ENCODE peak calls at places on chromosome 17, in ten cellular contexts. One of them, this sample, is unnamed.

GRCh38 chr17:51904379-51904778 is 254.1 kb downstream of the CA10 start:
- DNase-seq in left ventricle myocardium inferior: no peak
- DNase-seq in mammary epithelial cell: no peak
- DNase-seq in AG10803: no peak
- DNase-seq in right lobe of liver: no peak
- DNase-seq in astrocyte: no peak
- DNase-seq in fibroblast of the aortic adventitia: no peak
- DNase-seq in stomach: no peak
- DNase-seq in ascending aorta: no peak
- DNase-seq in dorsolateral prefrontal cortex: no peak
- DNase-seq in this sample: no peak

GRCh38 chr17:77580956-77581355 is 377.5 kb upstream of the TNRC6C start:
- DNase-seq in mammary epithelial cell: no peak
- DNase-seq in right lobe of liver: no peak
- DNase-seq in astrocyte: no peak
- DNase-seq in stomach: no peak
- DNase-seq in left ventricle myocardium inferior: no peak
- DNase-seq in fibroblast of the aortic adventitia: no peak
- DNase-seq in AG10803: no peak
- DNase-seq in dorsolateral prefrontal cortex: no peak
- DNase-seq in ascending aorta: no peak
- DNase-seq in this sample: no peak

GRCh38 chr17:16259926-16260325 is 42.9 kb downstream of the PIGL start:
- DNase-seq in astrocyte: no peak
- DNase-seq in stomach: no peak
- DNase-seq in AG10803: no peak
- DNase-seq in left ventricle myocardium inferior: no peak
- DNase-seq in fibroblast of the aortic adventitia: no peak
- DNase-seq in right lobe of liver: no peak
- DNase-seq in dorsolateral prefrontal cortex: no peak
- DNase-seq in mammary epithelial cell: no peak
- DNase-seq in ascending aorta: no peak
- DNase-seq in this sample: no peak

GRCh38 chr17:48819466-48819865 is 2.4 kb upstream of the TTLL6 start:
- DNase-seq in ascending aorta: no peak
- DNase-seq in astrocyte: no peak
- DNase-seq in fibroblast of the aortic adventitia: peak; percentile 27
- DNase-seq in left ventricle myocardium inferior: no peak
- DNase-seq in stomach: no peak
- DNase-seq in dorsolateral prefrontal cortex: no peak
- DNase-seq in AG10803: no peak
- DNase-seq in mammary epithelial cell: no peak
- DNase-seq in right lobe of liver: no peak
- DNase-seq in this sample: no peak

GRCh38 chr17:57517216-57517518 is 227.9 kb downstream of the CCDC182 start:
- DNase-seq in mammary epithelial cell: no peak
- DNase-seq in astrocyte: no peak
- DNase-seq in stomach: no peak
- DNase-seq in right lobe of liver: no peak
- DNase-seq in left ventricle myocardium inferior: no peak
- DNase-seq in dorsolateral prefrontal cortex: no peak
- DNase-seq in fibroblast of the aortic adventitia: no peak
- DNase-seq in AG10803: no peak
- DNase-seq in ascending aorta: no peak
- DNase-seq in this sample: no peak

GRCh38 chr17:30323895-30324319 is 9.9 kb downstream of the TMIGD1 start:
- DNase-seq in mammary epithelial cell: peak; percentile 61
- DNase-seq in left ventricle myocardium inferior: no peak
- DNase-seq in dorsolateral prefrontal cortex: no peak
- DNase-seq in AG10803: peak; percentile 50
- DNase-seq in astrocyte: peak; percentile 49
- DNase-seq in right lobe of liver: no peak
- DNase-seq in ascending aorta: no peak
- DNase-seq in stomach: peak; percentile 37
- DNase-seq in fibroblast of the aortic adventitia: peak; percentile 69
- DNase-seq in this sample: peak; percentile 59

GRCh38 chr17:45313927-45314760 is 2.7 kb downstream of the MAP3K14 start:
- DNase-seq in astrocyte: no peak
- DNase-seq in mammary epithelial cell: no peak
- DNase-seq in fibroblast of the aortic adventitia: no peak
- DNase-seq in left ventricle myocardium inferior: no peak
- DNase-seq in right lobe of liver: no peak
- DNase-seq in stomach: no peak
- DNase-seq in ascending aorta: no peak
- DNase-seq in AG10803: no peak
- DNase-seq in dorsolateral prefrontal cortex: no peak
- DNase-seq in this sample: no peak

GRCh38 chr17:39192901-39193300 is 4.6 kb downstream of the CACNB1 start:
- DNase-seq in ascending aorta: no peak
- DNase-seq in AG10803: no peak
- DNase-seq in astrocyte: no peak
- DNase-seq in right lobe of liver: no peak
- DNase-seq in mammary epithelial cell: no peak
- DNase-seq in stomach: no peak
- DNase-seq in dorsolateral prefrontal cortex: no peak
- DNase-seq in fibroblast of the aortic adventitia: no peak
- DNase-seq in left ventricle myocardium inferior: no peak
- DNase-seq in this sample: no peak

GRCh38 chr17:67680445-67681224 is 37.1 kb upstream of the NOL11 start:
- DNase-seq in AG10803: no peak
- DNase-seq in mammary epithelial cell: no peak
- DNase-seq in ascending aorta: no peak
- DNase-seq in stomach: no peak
- DNase-seq in left ventricle myocardium inferior: no peak
- DNase-seq in fibroblast of the aortic adventitia: no peak
- DNase-seq in astrocyte: no peak
- DNase-seq in right lobe of liver: no peak
- DNase-seq in dorsolateral prefrontal cortex: no peak
- DNase-seq in this sample: no peak

GRCh38 chr17:67675481-67675880 is 42.3 kb upstream of the NOL11 start:
- DNase-seq in left ventricle myocardium inferior: no peak
- DNase-seq in fibroblast of the aortic adventitia: no peak
- DNase-seq in AG10803: no peak
- DNase-seq in mammary epithelial cell: no peak
- DNase-seq in right lobe of liver: no peak
- DNase-seq in dorsolateral prefrontal cortex: no peak
- DNase-seq in stomach: no peak
- DNase-seq in astrocyte: no peak
- DNase-seq in ascending aorta: no peak
- DNase-seq in this sample: no peak

GRCh38 chr17:67682196-67682595 is 35.5 kb upstream of the NOL11 start:
- DNase-seq in dorsolateral prefrontal cortex: no peak
- DNase-seq in right lobe of liver: peak; percentile 53
- DNase-seq in stomach: peak; percentile 64
- DNase-seq in astrocyte: no peak
- DNase-seq in AG10803: no peak
- DNase-seq in left ventricle myocardium inferior: no peak
- DNase-seq in ascending aorta: no peak
- DNase-seq in fibroblast of the aortic adventitia: no peak
- DNase-seq in mammary epithelial cell: no peak
- DNase-seq in this sample: no peak

GRCh38 chr17:67679721-67680120 is 38.0 kb upstream of the NOL11 start:
- DNase-seq in astrocyte: no peak
- DNase-seq in AG10803: no peak
- DNase-seq in left ventricle myocardium inferior: no peak
- DNase-seq in ascending aorta: no peak
- DNase-seq in fibroblast of the aortic adventitia: no peak
- DNase-seq in mammary epithelial cell: no peak
- DNase-seq in right lobe of liver: no peak
- DNase-seq in stomach: no peak
- DNase-seq in dorsolateral prefrontal cortex: no peak
- DNase-seq in this sample: no peak

DNA sequence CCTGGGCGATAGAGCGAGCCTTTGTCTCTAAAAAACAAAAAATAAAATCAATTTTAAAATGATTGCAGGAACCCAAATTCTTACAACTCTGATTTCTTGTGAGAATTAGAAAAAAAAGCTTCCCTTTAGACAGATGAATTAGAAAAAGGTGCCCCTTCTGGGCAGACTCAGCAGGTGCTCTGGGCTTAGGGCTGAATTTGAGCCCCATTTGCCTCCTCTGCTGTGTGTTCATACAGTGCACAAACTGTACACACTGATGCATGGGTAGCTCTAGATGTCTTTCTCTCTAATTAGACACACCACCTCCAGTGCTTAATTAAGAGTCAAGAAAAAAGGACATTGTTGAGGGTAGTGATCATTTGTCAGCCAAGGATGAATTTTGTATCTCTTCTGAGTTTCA is 38.5 kb upstream of the NOL11 start:
- DNase-seq in fibroblast of the aortic adventitia: no peak
- DNase-seq in astrocyte: no peak
- DNase-seq in left ventricle myocardium inferior: no peak
- DNase-seq in right lobe of liver: no peak
- DNase-seq in mammary epithelial cell: no peak
- DNase-seq in ascending aorta: no peak
- DNase-seq in stomach: no peak
- DNase-seq in dorsolateral prefrontal cortex: no peak
- DNase-seq in AG10803: no peak
- DNase-seq in this sample: no peak
- TF ChIP-seq CTCF in fibroblast of the aortic adventitia: no peak
- TF ChIP-seq CTCF in astrocyte: no peak
- TF ChIP-seq CTCF in left ventricle myocardium inferior: no peak
- TF ChIP-seq CTCF in right lobe of liver: no peak
- TF ChIP-seq CTCF in mammary epithelial cell: no peak
- TF ChIP-seq CTCF in ascending aorta: no peak
- TF ChIP-seq CTCF in stomach: no peak
- TF ChIP-seq CTCF in dorsolateral prefrontal cortex: no peak
- TF ChIP-seq CTCF in AG10803: no peak
- TF ChIP-seq CTCF in this sample: no peak

GRCh38 chr17:79661292-79662041 is 50.6 kb upstream of the RBFOX3 start:
- DNase-seq in mammary epithelial cell: no peak
- DNase-seq in right lobe of liver: peak; percentile 8
- DNase-seq in left ventricle myocardium inferior: no peak
- DNase-seq in stomach: no peak
- DNase-seq in fibroblast of the aortic adventitia: no peak
- DNase-seq in AG10803: no peak
- DNase-seq in ascending aorta: no peak
- DNase-seq in astrocyte: no peak
- DNase-seq in dorsolateral prefrontal cortex: no peak
- DNase-seq in this sample: no peak

GRCh38 chr17:79659376-79659775 is 48.5 kb upstream of the RBFOX3 start:
- DNase-seq in mammary epithelial cell: no peak
- DNase-seq in stomach: no peak
- DNase-seq in left ventricle myocardium inferior: no peak
- DNase-seq in ascending aorta: no peak
- DNase-seq in astrocyte: no peak
- DNase-seq in AG10803: no peak
- DNase-seq in right lobe of liver: no peak
- DNase-seq in dorsolateral prefrontal cortex: no peak
- DNase-seq in fibroblast of the aortic adventitia: no peak
- DNase-seq in this sample: no peak

GRCh38 chr17:79657861-79658810 is 47.3 kb upstream of the RBFOX3 start:
- DNase-seq in fibroblast of the aortic adventitia: no peak
- DNase-seq in astrocyte: no peak
- DNase-seq in right lobe of liver: peak; percentile 7
- DNase-seq in ascending aorta: no peak
- DNase-seq in left ventricle myocardium inferior: no peak
- DNase-seq in stomach: no peak
- DNase-seq in AG10803: no peak
- DNase-seq in mammary epithelial cell: no peak
- DNase-seq in dorsolateral prefrontal cortex: no peak
- DNase-seq in this sample: no peak

GRCh38 chr17:79657036-79657435 is 46.2 kb upstream of the RBFOX3 start:
- DNase-seq in fibroblast of the aortic adventitia: no peak
- DNase-seq in mammary epithelial cell: no peak
- DNase-seq in dorsolateral prefrontal cortex: no peak
- DNase-seq in ascending aorta: no peak
- DNase-seq in stomach: no peak
- DNase-seq in astrocyte: no peak
- DNase-seq in right lobe of liver: peak; percentile 6
- DNase-seq in left ventricle myocardium inferior: no peak
- DNase-seq in AG10803: no peak
- DNase-seq in this sample: no peak

DNA sequence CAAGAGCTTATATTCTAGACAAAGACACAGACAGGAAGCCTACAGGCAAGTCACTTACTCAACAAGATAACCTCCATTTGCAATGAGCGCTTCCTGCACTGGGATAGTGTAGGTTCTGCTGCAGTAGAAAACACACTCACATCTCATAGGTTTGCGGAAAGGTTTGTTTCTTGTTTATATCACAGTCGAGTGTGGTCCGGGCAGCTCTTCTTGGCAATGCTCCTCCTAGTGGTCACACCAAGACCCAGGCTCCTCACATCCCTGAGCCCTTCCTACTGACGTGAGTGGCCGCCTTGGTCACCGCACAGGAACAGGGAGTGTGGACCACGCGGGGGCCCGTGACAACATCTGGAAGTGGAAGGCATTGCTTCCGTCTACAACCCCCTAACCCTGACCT is 48.0 kb upstream of the RBFOX3 start:
- DNase-seq in ascending aorta: no peak
- DNase-seq in left ventricle myocardium inferior: no peak
- DNase-seq in dorsolateral prefrontal cortex: peak; percentile 26
- DNase-seq in astrocyte: peak; percentile 1
- DNase-seq in mammary epithelial cell: no peak
- DNase-seq in AG10803: peak; percentile 4
- DNase-seq in fibroblast of the aortic adventitia: peak; percentile 1
- DNase-seq in right lobe of liver: no peak
- DNase-seq in stomach: no peak
- DNase-seq in this sample: peak; percentile 10
- TF ChIP-seq CTCF in ascending aorta: no peak
- TF ChIP-seq CTCF in left ventricle myocardium inferior: peak; percentile 52
- TF ChIP-seq CTCF in dorsolateral prefrontal cortex: no peak
- TF ChIP-seq CTCF in astrocyte: peak; percentile 35
- TF ChIP-seq CTCF in mammary epithelial cell: peak; percentile 43
- TF ChIP-seq CTCF in AG10803: peak; percentile 34
- TF ChIP-seq CTCF in fibroblast of the aortic adventitia: peak; percentile 40
- TF ChIP-seq CTCF in right lobe of liver: peak; percentile 25
- TF ChIP-seq CTCF in stomach: peak; percentile 15
- TF ChIP-seq CTCF in this sample: peak; percentile 38

DNA sequence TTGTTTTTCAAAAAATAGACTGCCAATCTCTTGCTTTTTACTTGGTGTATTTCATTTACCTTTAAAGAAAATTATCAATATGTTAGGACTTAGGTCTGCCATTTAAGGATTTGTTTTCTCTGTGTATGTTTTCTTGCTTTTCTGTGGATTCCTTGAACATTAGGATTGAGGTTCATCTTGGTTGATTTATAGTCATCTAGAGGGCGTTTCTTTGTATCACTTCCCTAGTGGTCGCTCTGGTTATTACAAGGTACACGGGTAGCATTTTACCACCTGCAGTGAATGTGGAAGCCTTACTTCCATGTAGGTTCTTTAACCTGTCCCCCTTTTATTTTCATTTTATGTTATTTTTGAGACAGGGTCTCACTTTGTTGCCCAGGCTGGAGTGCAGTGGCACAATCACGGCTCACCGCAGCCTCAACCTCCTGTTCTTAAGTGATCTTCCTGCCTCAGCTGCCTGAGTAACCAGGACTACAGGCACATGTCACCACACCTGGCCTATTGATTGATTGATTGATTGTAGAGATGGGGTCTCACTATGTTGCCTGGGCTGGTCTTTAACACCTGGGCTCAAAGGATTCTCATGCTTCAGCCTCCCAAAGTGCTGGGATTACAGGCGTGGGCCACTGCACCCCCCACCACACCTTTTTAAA is 35.2 kb upstream of the CBX4 start:
- DNase-seq in mammary epithelial cell: peak; percentile 26
- DNase-seq in left ventricle myocardium inferior: no peak
- DNase-seq in AG10803: peak; percentile 5
- DNase-seq in right lobe of liver: no peak
- DNase-seq in stomach: no peak
- DNase-seq in dorsolateral prefrontal cortex: no peak
- DNase-seq in fibroblast of the aortic adventitia: peak; percentile 31
- DNase-seq in astrocyte: peak; percentile 5
- DNase-seq in ascending aorta: no peak
- DNase-seq in this sample: peak; percentile 54
- TF ChIP-seq CTCF in mammary epithelial cell: peak; percentile 50
- TF ChIP-seq CTCF in left ventricle myocardium inferior: peak; percentile 61
- TF ChIP-seq CTCF in AG10803: peak; percentile 42
- TF ChIP-seq CTCF in right lobe of liver: peak; percentile 54
- TF ChIP-seq CTCF in stomach: peak; percentile 39
- TF ChIP-seq CTCF in dorsolateral prefrontal cortex: peak; percentile 48
- TF ChIP-seq CTCF in fibroblast of the aortic adventitia: peak; percentile 60
- TF ChIP-seq CTCF in astrocyte: peak; percentile 57
- TF ChIP-seq CTCF in ascending aorta: no peak
- TF ChIP-seq CTCF in this sample: peak; percentile 74

GRCh38 chr17:41393294-41393693 is 4.1 kb downstream of the KRT31 start:
- DNase-seq in AG10803: no peak
- DNase-seq in stomach: no peak
- DNase-seq in right lobe of liver: no peak
- DNase-seq in mammary epithelial cell: no peak
- DNase-seq in dorsolateral prefrontal cortex: no peak
- DNase-seq in astrocyte: no peak
- DNase-seq in left ventricle myocardium inferior: no peak
- DNase-seq in ascending aorta: no peak
- DNase-seq in fibroblast of the aortic adventitia: peak; percentile 68
- DNase-seq in this sample: no peak

GRCh38 chr17:41390411-41390938 is 6.9 kb downstream of the KRT31 start:
- DNase-seq in right lobe of liver: no peak
- DNase-seq in fibroblast of the aortic adventitia: no peak
- DNase-seq in dorsolateral prefrontal cortex: no peak
- DNase-seq in ascending aorta: no peak
- DNase-seq in stomach: no peak
- DNase-seq in mammary epithelial cell: no peak
- DNase-seq in astrocyte: no peak
- DNase-seq in AG10803: no peak
- DNase-seq in left ventricle myocardium inferior: no peak
- DNase-seq in this sample: no peak

GRCh38 chr17:41393826-41394225 is 3.6 kb downstream of the KRT31 start:
- DNase-seq in astrocyte: no peak
- DNase-seq in ascending aorta: no peak
- DNase-seq in mammary epithelial cell: no peak
- DNase-seq in dorsolateral prefrontal cortex: no peak
- DNase-seq in stomach: no peak
- DNase-seq in right lobe of liver: no peak
- DNase-seq in fibroblast of the aortic adventitia: no peak
- DNase-seq in AG10803: no peak
- DNase-seq in left ventricle myocardium inferior: no peak
- DNase-seq in this sample: no peak

GRCh38 chr17:41391535-41391934 is 5.9 kb downstream of the KRT31 start:
- DNase-seq in astrocyte: no peak
- DNase-seq in mammary epithelial cell: no peak
- DNase-seq in dorsolateral prefrontal cortex: no peak
- DNase-seq in AG10803: no peak
- DNase-seq in right lobe of liver: no peak
- DNase-seq in left ventricle myocardium inferior: no peak
- DNase-seq in stomach: no peak
- DNase-seq in ascending aorta: no peak
- DNase-seq in fibroblast of the aortic adventitia: no peak
- DNase-seq in this sample: no peak

DNA sequence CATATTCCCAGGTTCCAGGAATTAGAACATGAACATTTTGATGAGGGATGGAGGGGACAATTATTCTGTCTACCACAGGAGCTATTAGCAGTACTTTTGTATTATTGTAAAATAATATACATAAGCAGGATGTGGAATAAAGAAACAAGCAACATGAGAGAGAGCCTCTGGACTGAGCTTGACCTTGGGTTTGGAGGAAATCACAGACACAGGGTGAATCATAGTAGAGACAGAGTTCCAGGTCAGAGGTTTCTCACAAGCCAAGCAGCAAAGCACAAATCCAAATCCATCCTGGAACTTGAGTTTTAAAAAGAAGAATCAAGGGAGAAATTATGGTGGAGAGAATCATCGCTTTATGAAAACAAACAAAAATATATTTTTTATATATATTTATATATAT is 5.1 kb downstream of the KRT31 start:
- DNase-seq in AG10803: peak; percentile 42
- DNase-seq in fibroblast of the aortic adventitia: peak; percentile 33
- DNase-seq in mammary epithelial cell: peak; percentile 16
- DNase-seq in stomach: no peak
- DNase-seq in left ventricle myocardium inferior: no peak
- DNase-seq in dorsolateral prefrontal cortex: no peak
- DNase-seq in astrocyte: no peak
- DNase-seq in right lobe of liver: no peak
- DNase-seq in ascending aorta: no peak
- DNase-seq in this sample: no peak
- TF ChIP-seq CTCF in AG10803: no peak
- TF ChIP-seq CTCF in fibroblast of the aortic adventitia: no peak
- TF ChIP-seq CTCF in mammary epithelial cell: no peak
- TF ChIP-seq CTCF in stomach: no peak
- TF ChIP-seq CTCF in left ventricle myocardium inferior: no peak
- TF ChIP-seq CTCF in dorsolateral prefrontal cortex: no peak
- TF ChIP-seq CTCF in astrocyte: no peak
- TF ChIP-seq CTCF in right lobe of liver: no peak
- TF ChIP-seq CTCF in ascending aorta: no peak
- TF ChIP-seq CTCF in this sample: no peak